ENCODE peak calls at places on chromosomes 7 and 10, in six cellular contexts. One of them, this sample, is unnamed.

GRCh38 chr10:21260793-21261149 is 264.7 kb downstream of the SKIDA1 start:
- DNase-seq in psoas muscle: no peak
- DNase-seq in RWPE1: no peak
- DNase-seq in upper lobe of right lung: no peak
- DNase-seq in kidney: no peak
- DNase-seq in neuronal stem cell: no peak
- DNase-seq in this sample: no peak

GRCh38 chr10:112603062-112603461 is 156.0 kb downstream of the VTI1A start:
- DNase-seq in upper lobe of right lung: no peak
- DNase-seq in RWPE1: no peak
- DNase-seq in neuronal stem cell: no peak
- DNase-seq in kidney: no peak
- DNase-seq in psoas muscle: no peak
- DNase-seq in this sample: no peak

GRCh38 chr10:35607475-35608316 is 2.6 kb downstream of the GJD4 start:
- DNase-seq in kidney: peak
- DNase-seq in RWPE1: no peak
- DNase-seq in neuronal stem cell: no peak
- DNase-seq in psoas muscle: no peak
- DNase-seq in upper lobe of right lung: no peak
- DNase-seq in this sample: no peak

GRCh38 chr7:39703143-39703542 is 79.8 kb downstream of the RALA start:
- DNase-seq in kidney: no peak
- DNase-seq in psoas muscle: no peak
- DNase-seq in upper lobe of right lung: no peak
- DNase-seq in RWPE1: no peak
- DNase-seq in neuronal stem cell: no peak
- DNase-seq in this sample: no peak

GRCh38 chr7:82263880-82264751 is 179.5 kb downstream of the CACNA2D1 start:
- DNase-seq in kidney: no peak
- DNase-seq in psoas muscle: no peak
- DNase-seq in RWPE1: no peak
- DNase-seq in neuronal stem cell: no peak
- DNase-seq in upper lobe of right lung: no peak
- DNase-seq in this sample: no peak

GRCh38 chr7:96426027-96426426 is 104.1 kb upstream of the SLC25A13 start:
- DNase-seq in upper lobe of right lung: no peak
- DNase-seq in RWPE1: peak
- DNase-seq in psoas muscle: no peak
- DNase-seq in kidney: no peak
- DNase-seq in neuronal stem cell: no peak
- DNase-seq in this sample: peak

GRCh38 chr10:112202561-112203241 is 19.1 kb upstream of the GPAM start:
- DNase-seq in psoas muscle: no peak
- DNase-seq in kidney: no peak
- DNase-seq in RWPE1: peak
- DNase-seq in neuronal stem cell: no peak
- DNase-seq in upper lobe of right lung: no peak
- DNase-seq in this sample: peak

GRCh38 chr10:70441161-70441876 is at the start of gene NODAL:
- DNase-seq in psoas muscle: no peak
- DNase-seq in kidney: peak
- DNase-seq in neuronal stem cell: no peak
- DNase-seq in upper lobe of right lung: peak
- DNase-seq in RWPE1: no peak
- DNase-seq in this sample: no peak

GRCh38 chr7:75638607-75639070 is 100.1 kb downstream of the HIP1 start:
- DNase-seq in upper lobe of right lung: peak
- DNase-seq in kidney: peak
- DNase-seq in RWPE1: peak
- DNase-seq in psoas muscle: peak
- DNase-seq in neuronal stem cell: peak
- DNase-seq in this sample: no peak

GRCh38 chr10:110511734-110512449 is 14.2 kb downstream of the DUSP5 start:
- DNase-seq in neuronal stem cell: no peak
- DNase-seq in kidney: no peak
- DNase-seq in upper lobe of right lung: no peak
- DNase-seq in psoas muscle: no peak
- DNase-seq in RWPE1: no peak
- DNase-seq in this sample: no peak

GRCh38 chr10:17344206-17344605 is 110.2 kb downstream of the ST8SIA6 start:
- DNase-seq in RWPE1: no peak
- DNase-seq in psoas muscle: no peak
- DNase-seq in neuronal stem cell: no peak
- DNase-seq in upper lobe of right lung: no peak
- DNase-seq in kidney: no peak
- DNase-seq in this sample: no peak

GRCh38 chr7:151875862-151876111 is 1.1 kb downstream of the PRKAG2 start:
- DNase-seq in upper lobe of right lung: no peak
- DNase-seq in RWPE1: no peak
- DNase-seq in neuronal stem cell: peak
- DNase-seq in psoas muscle: no peak
- DNase-seq in kidney: no peak
- DNase-seq in this sample: no peak

GRCh38 chr10:71819985-71820384 is 31.1 kb downstream of the PSAP start:
- DNase-seq in psoas muscle: no peak
- DNase-seq in neuronal stem cell: no peak
- DNase-seq in upper lobe of right lung: no peak
- DNase-seq in kidney: peak
- DNase-seq in RWPE1: no peak
- DNase-seq in this sample: no peak

GRCh38 chr7:107854989-107855388 is 36.0 kb upstream of the DLD start:
- DNase-seq in RWPE1: no peak
- DNase-seq in psoas muscle: no peak
- DNase-seq in neuronal stem cell: no peak
- DNase-seq in kidney: no peak
- DNase-seq in upper lobe of right lung: no peak
- DNase-seq in this sample: no peak

GRCh38 chr10:93062499-93063216 is 2.1 kb downstream of the CYP26C1 start:
- DNase-seq in upper lobe of right lung: peak
- DNase-seq in neuronal stem cell: no peak
- DNase-seq in RWPE1: no peak
- DNase-seq in kidney: peak
- DNase-seq in psoas muscle: no peak
- DNase-seq in this sample: no peak

GRCh38 chr7:75815381-75816046 is 1.9 kb upstream of the CCL24 start:
- DNase-seq in psoas muscle: no peak
- DNase-seq in neuronal stem cell: no peak
- DNase-seq in RWPE1: no peak
- DNase-seq in kidney: no peak
- DNase-seq in upper lobe of right lung: no peak
- DNase-seq in this sample: no peak

GRCh38 chr7:35260254-35260653 is 6.4 kb upstream of the TBX20 start:
- DNase-seq in RWPE1: no peak
- DNase-seq in kidney: no peak
- DNase-seq in upper lobe of right lung: no peak
- DNase-seq in psoas muscle: no peak
- DNase-seq in neuronal stem cell: no peak
- DNase-seq in this sample: no peak

GRCh38 chr10:30455816-30456215 is 21.8 kb downstream of the MAP3K8 start:
- DNase-seq in neuronal stem cell: no peak
- DNase-seq in psoas muscle: no peak
- DNase-seq in kidney: peak
- DNase-seq in RWPE1: no peak
- DNase-seq in upper lobe of right lung: no peak
- DNase-seq in this sample: no peak

GRCh38 chr10:37739181-37739580 is 118.2 kb downstream of the ZNF248 start:
- DNase-seq in RWPE1: no peak
- DNase-seq in neuronal stem cell: no peak
- DNase-seq in psoas muscle: no peak
- DNase-seq in kidney: no peak
- DNase-seq in upper lobe of right lung: no peak
- DNase-seq in this sample: no peak

GRCh38 chr7:111853231-111853990 is 291.1 kb upstream of the IMMP2L start:
- DNase-seq in neuronal stem cell: no peak
- DNase-seq in psoas muscle: no peak
- DNase-seq in kidney: no peak
- DNase-seq in upper lobe of right lung: no peak
- DNase-seq in RWPE1: no peak
- DNase-seq in this sample: no peak

GRCh38 chr10:71471957-71472365 is 75.2 kb downstream of the CDH23 start:
- DNase-seq in upper lobe of right lung: no peak
- DNase-seq in RWPE1: no peak
- DNase-seq in psoas muscle: no peak
- DNase-seq in kidney: no peak
- DNase-seq in neuronal stem cell: no peak
- DNase-seq in this sample: no peak

GRCh38 chr7:130990178-130990832 is 256.3 kb upstream of the KLF14 start:
- DNase-seq in psoas muscle: no peak
- DNase-seq in upper lobe of right lung: no peak
- DNase-seq in RWPE1: no peak
- DNase-seq in neuronal stem cell: no peak
- DNase-seq in kidney: no peak
- DNase-seq in this sample: no peak

GRCh38 chr10:10992072-10992471 is 25.6 kb upstream of the CELF2 start:
- DNase-seq in kidney: no peak
- DNase-seq in RWPE1: no peak
- DNase-seq in psoas muscle: no peak
- DNase-seq in upper lobe of right lung: no peak
- DNase-seq in neuronal stem cell: no peak
- DNase-seq in this sample: no peak

GRCh38 chr7:128742206-128742605 is 3.0 kb downstream of the CALU start:
- DNase-seq in upper lobe of right lung: no peak
- DNase-seq in kidney: no peak
- DNase-seq in RWPE1: peak
- DNase-seq in neuronal stem cell: no peak
- DNase-seq in psoas muscle: no peak
- DNase-seq in this sample: no peak

GRCh38 chr10:94351089-94351488 is 11.7 kb downstream of the NOC3L start:
- DNase-seq in neuronal stem cell: no peak
- DNase-seq in upper lobe of right lung: no peak
- DNase-seq in kidney: no peak
- DNase-seq in psoas muscle: no peak
- DNase-seq in RWPE1: no peak
- DNase-seq in this sample: no peak

GRCh38 chr7:51187941-51188340 is 128.7 kb downstream of the COBL start:
- DNase-seq in kidney: no peak
- DNase-seq in neuronal stem cell: peak
- DNase-seq in psoas muscle: peak
- DNase-seq in upper lobe of right lung: no peak
- DNase-seq in RWPE1: no peak
- DNase-seq in this sample: no peak

GRCh38 chr7:51189777-51190176 is 126.8 kb downstream of the COBL start:
- DNase-seq in kidney: no peak
- DNase-seq in psoas muscle: no peak
- DNase-seq in RWPE1: no peak
- DNase-seq in neuronal stem cell: no peak
- DNase-seq in upper lobe of right lung: no peak
- DNase-seq in this sample: no peak

GRCh38 chr7:51190950-51191349 is 125.7 kb downstream of the COBL start:
- DNase-seq in neuronal stem cell: no peak
- DNase-seq in RWPE1: no peak
- DNase-seq in kidney: no peak
- DNase-seq in upper lobe of right lung: no peak
- DNase-seq in psoas muscle: no peak
- DNase-seq in this sample: no peak

GRCh38 chr7:51186531-51186930 is 130.1 kb downstream of the COBL start:
- DNase-seq in upper lobe of right lung: no peak
- DNase-seq in RWPE1: peak
- DNase-seq in neuronal stem cell: no peak
- DNase-seq in kidney: no peak
- DNase-seq in psoas muscle: peak
- DNase-seq in this sample: no peak

GRCh38 chr7:51188987-51189386 is 127.6 kb downstream of the COBL start:
- DNase-seq in kidney: no peak
- DNase-seq in RWPE1: no peak
- DNase-seq in psoas muscle: no peak
- DNase-seq in upper lobe of right lung: no peak
- DNase-seq in neuronal stem cell: no peak
- DNase-seq in this sample: no peak
- H3K27ac ChIP-seq in kidney: no peak
- H3K27ac ChIP-seq in RWPE1: no peak
- H3K27ac ChIP-seq in psoas muscle: no peak
- H3K27ac ChIP-seq in upper lobe of right lung: no peak
- H3K27ac ChIP-seq in neuronal stem cell: no peak
- H3K27ac ChIP-seq in this sample: no peak

GRCh38 chr10:58757352-58758071 is 244.8 kb downstream of the BICC1 start:
- DNase-seq in upper lobe of right lung: no peak
- DNase-seq in psoas muscle: no peak
- DNase-seq in kidney: no peak
- DNase-seq in neuronal stem cell: no peak
- DNase-seq in RWPE1: no peak
- DNase-seq in this sample: no peak
- H3K27ac ChIP-seq in upper lobe of right lung: no peak
- H3K27ac ChIP-seq in psoas muscle: peak
- H3K27ac ChIP-seq in kidney: peak
- H3K27ac ChIP-seq in neuronal stem cell: no peak
- H3K27ac ChIP-seq in RWPE1: no peak
- H3K27ac ChIP-seq in this sample: no peak

GRCh38 chr10:5292196-5292735 is 72.5 kb upstream of the UCN3 start:
- DNase-seq in neuronal stem cell: no peak
- DNase-seq in psoas muscle: no peak
- DNase-seq in upper lobe of right lung: no peak
- DNase-seq in RWPE1: no peak
- DNase-seq in kidney: no peak
- DNase-seq in this sample: no peak

GRCh38 chr10:5297996-5298395 is 66.8 kb upstream of the UCN3 start:
- DNase-seq in upper lobe of right lung: no peak
- DNase-seq in RWPE1: no peak
- DNase-seq in neuronal stem cell: no peak
- DNase-seq in kidney: no peak
- DNase-seq in psoas muscle: no peak
- DNase-seq in this sample: no peak

GRCh38 chr10:5293691-5294550 is 70.8 kb upstream of the UCN3 start:
- DNase-seq in neuronal stem cell: peak
- DNase-seq in upper lobe of right lung: peak
- DNase-seq in kidney: no peak
- DNase-seq in psoas muscle: peak
- DNase-seq in RWPE1: peak
- DNase-seq in this sample: peak

GRCh38 chr10:5299950-5300349 is 64.8 kb upstream of the UCN3 start:
- DNase-seq in upper lobe of right lung: no peak
- DNase-seq in RWPE1: no peak
- DNase-seq in neuronal stem cell: no peak
- DNase-seq in psoas muscle: no peak
- DNase-seq in kidney: no peak
- DNase-seq in this sample: no peak

DNA sequence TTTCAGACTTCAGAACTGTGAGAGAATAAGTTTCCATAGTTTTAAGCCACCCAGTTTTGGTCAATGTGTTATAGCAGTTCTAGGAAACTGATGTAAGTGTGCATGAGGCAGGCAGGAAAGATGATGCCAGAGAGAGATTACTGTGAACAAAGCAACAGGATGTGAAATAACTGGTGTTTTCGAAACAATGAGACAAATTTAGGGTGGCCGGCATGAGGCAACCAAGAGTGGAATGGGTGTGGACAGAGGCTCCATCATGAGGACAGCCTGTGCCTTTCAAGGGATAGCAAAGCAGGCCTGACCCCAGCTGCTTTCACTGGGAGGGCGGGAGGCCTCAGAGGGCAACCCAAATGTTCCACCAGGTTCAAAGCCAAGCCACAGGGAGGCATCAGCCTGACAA is 67.3 kb upstream of the UCN3 start:
- DNase-seq in RWPE1: peak
- DNase-seq in psoas muscle: peak
- DNase-seq in neuronal stem cell: no peak
- DNase-seq in upper lobe of right lung: peak
- DNase-seq in kidney: no peak
- DNase-seq in this sample: no peak
- H3K27ac ChIP-seq in RWPE1: peak
- H3K27ac ChIP-seq in psoas muscle: peak
- H3K27ac ChIP-seq in neuronal stem cell: no peak
- H3K27ac ChIP-seq in upper lobe of right lung: no peak
- H3K27ac ChIP-seq in kidney: no peak
- H3K27ac ChIP-seq in this sample: peak

GRCh38 chr10:77504196-77504869 is 133.3 kb downstream of the KCNMA1 start:
- DNase-seq in RWPE1: no peak
- DNase-seq in neuronal stem cell: no peak
- DNase-seq in upper lobe of right lung: no peak
- DNase-seq in kidney: no peak
- DNase-seq in psoas muscle: no peak
- DNase-seq in this sample: no peak
- H3K27ac ChIP-seq in RWPE1: peak
- H3K27ac ChIP-seq in neuronal stem cell: no peak
- H3K27ac ChIP-seq in upper lobe of right lung: no peak
- H3K27ac ChIP-seq in kidney: peak
- H3K27ac ChIP-seq in psoas muscle: no peak
- H3K27ac ChIP-seq in this sample: peak

This sample was measured in epithelial cell of prostate.